ENCODE peak calls at places on chromosomes 4 and X, in four cellular contexts. One of them, this sample, is unnamed.

GRCh38 chr4:44162538-44163270 is 285.9 kb downstream of the KCTD8 start:
- DNase-seq in testis: no peak
- DNase-seq in transverse colon: no peak
- DNase-seq in left lung: no peak
- DNase-seq in this sample: no peak

GRCh38 chrX:13716455-13716854 is 18.0 kb downstream of the TRAPPC2 start:
- DNase-seq in left lung: no peak
- DNase-seq in testis: no peak
- DNase-seq in transverse colon: no peak
- DNase-seq in this sample: no peak

GRCh38 chr4:77600521-77601451 is 4.8 kb upstream of the CXCL13 start:
- DNase-seq in transverse colon: peak; percentile 18
- DNase-seq in left lung: no peak
- DNase-seq in testis: peak; percentile 52
- DNase-seq in this sample: peak; percentile 22

GRCh38 chr4:110091426-110091825 is 107.0 kb downstream of the ELOVL6 start:
- DNase-seq in left lung: no peak
- DNase-seq in testis: no peak
- DNase-seq in transverse colon: no peak
- DNase-seq in this sample: no peak

GRCh38 chr4:10106421-10107039 is 10.1 kb downstream of the WDR1 start:
- DNase-seq in testis: peak; percentile 86
- DNase-seq in transverse colon: peak; percentile 62
- DNase-seq in left lung: peak; percentile 76
- DNase-seq in this sample: peak; percentile 37

GRCh38 chr4:108010167-108010566 is 20.5 kb downstream of the HADH start:
- DNase-seq in left lung: no peak
- DNase-seq in testis: no peak
- DNase-seq in transverse colon: no peak
- DNase-seq in this sample: no peak

GRCh38 chrX:110964761-110965160 is 131.2 kb upstream of the PAK3 start:
- DNase-seq in left lung: peak; percentile 20
- DNase-seq in transverse colon: no peak
- DNase-seq in testis: no peak
- DNase-seq in this sample: no peak

GRCh38 chr4:183200453-183200852 is 101.4 kb downstream of the WWC2 start:
- DNase-seq in left lung: peak; percentile 85
- DNase-seq in testis: peak; percentile 86
- DNase-seq in transverse colon: peak; percentile 14
- DNase-seq in this sample: peak; percentile 93

GRCh38 chrX:119067023-119067739 is 5.6 kb upstream of the CT47C1 start:
- DNase-seq in testis: peak; percentile 67
- DNase-seq in left lung: no peak
- DNase-seq in transverse colon: peak; percentile 52
- DNase-seq in this sample: peak; percentile 66

GRCh38 chr4:128782076-128782715 is 27.3 kb upstream of the JADE1 start:
- DNase-seq in left lung: no peak
- DNase-seq in testis: no peak
- DNase-seq in transverse colon: peak; percentile 50
- DNase-seq in this sample: peak; percentile 33

GRCh38 chr4:86816463-86817107 is 32.6 kb downstream of the SLC10A6 start:
- DNase-seq in transverse colon: no peak
- DNase-seq in testis: peak; percentile 34
- DNase-seq in left lung: no peak
- DNase-seq in this sample: no peak

GRCh38 chrX:18962329-18962728 is 21.6 kb downstream of the PHKA2 start:
- DNase-seq in left lung: no peak
- DNase-seq in testis: no peak
- DNase-seq in transverse colon: no peak
- DNase-seq in this sample: no peak

GRCh38 chrX:15856580-15856979 is 2.0 kb upstream of the AP1S2 start:
- DNase-seq in left lung: no peak
- DNase-seq in transverse colon: no peak
- DNase-seq in testis: no peak
- DNase-seq in this sample: no peak

GRCh38 chr4:39446483-39446841 is 12.3 kb downstream of the RPL9 start:
- DNase-seq in testis: no peak
- DNase-seq in transverse colon: no peak
- DNase-seq in left lung: no peak
- DNase-seq in this sample: no peak

GRCh38 chr4:101660607-101661006 is 129.9 kb upstream of the BANK1 start:
- DNase-seq in left lung: no peak
- DNase-seq in testis: no peak
- DNase-seq in transverse colon: no peak
- DNase-seq in this sample: no peak

GRCh38 chrX:63784902-63785692 is at the start of gene ARHGEF9:
- DNase-seq in testis: peak; percentile 18
- DNase-seq in left lung: no peak
- DNase-seq in transverse colon: peak; percentile 16
- DNase-seq in this sample: peak; percentile 29

GRCh38 chrX:95318882-95319281 is 1365.8 kb upstream of the DIAPH2 start:
- DNase-seq in transverse colon: no peak
- DNase-seq in testis: no peak
- DNase-seq in left lung: no peak
- DNase-seq in this sample: no peak

GRCh38 chrX:123731258-123731986 is 1.4 kb downstream of the THOC2 start:
- DNase-seq in transverse colon: no peak
- DNase-seq in left lung: no peak
- DNase-seq in testis: peak; percentile 39
- DNase-seq in this sample: peak; percentile 64

GRCh38 chr4:101346562-101347266 is 612 bp downstream of the PPP3CA start:
- DNase-seq in transverse colon: peak; percentile 63
- DNase-seq in left lung: peak; percentile 90
- DNase-seq in testis: peak; percentile 65
- DNase-seq in this sample: peak; percentile 71

GRCh38 chrX:22542641-22543040 is 269.9 kb downstream of the CBLL2 start:
- DNase-seq in transverse colon: no peak
- DNase-seq in testis: no peak
- DNase-seq in left lung: no peak
- DNase-seq in this sample: no peak

GRCh38 chr4:23774932-23775331 is 114.9 kb downstream of the PPARGC1A start:
- DNase-seq in transverse colon: no peak
- DNase-seq in testis: no peak
- DNase-seq in left lung: no peak
- DNase-seq in this sample: no peak
- H3K4me1 ChIP-seq in transverse colon: no peaks in the 10 kb centered on the region
- H3K4me1 ChIP-seq in testis: no peaks in the 10 kb centered on the region
- H3K4me1 ChIP-seq in left lung: no peaks in the 10 kb centered on the region
- H3K4me1 ChIP-seq in this sample: peaks cover 5% of the 10 kb centered on the region

GRCh38 chr4:56799824-56800756 is 21.4 kb downstream of the SPINK2 start:
- DNase-seq in testis: peak; percentile 94
- DNase-seq in left lung: peak; percentile 88
- DNase-seq in transverse colon: peak; percentile 90
- DNase-seq in this sample: peak; percentile 90
- TF ChIP-seq CTCF in testis: peak; percentile 76
- TF ChIP-seq CTCF in left lung: peak; percentile 69
- TF ChIP-seq CTCF in transverse colon: peak; percentile 93
- TF ChIP-seq CTCF in this sample: peak; percentile 98

GRCh38 chr4:2930821-2931764 is 32.1 kb downstream of the NOP14 start:
- DNase-seq in left lung: peak; percentile 92
- DNase-seq in testis: no peak
- DNase-seq in transverse colon: peak; percentile 45
- DNase-seq in this sample: peak; percentile 93

GRCh38 chr4:2933566-2934076 is 29.6 kb downstream of the NOP14 start:
- DNase-seq in transverse colon: no peak
- DNase-seq in left lung: no peak
- DNase-seq in testis: no peak
- DNase-seq in this sample: no peak

GRCh38 chr4:2931765-2932560 is 31.2 kb downstream of the NOP14 start:
- DNase-seq in transverse colon: peak; percentile 61
- DNase-seq in left lung: peak; percentile 94
- DNase-seq in testis: no peak
- DNase-seq in this sample: peak; percentile 37

GRCh38 chr4:2932951-2933565 is 30.1 kb downstream of the NOP14 start:
- DNase-seq in left lung: no peak
- DNase-seq in transverse colon: no peak
- DNase-seq in testis: no peak
- DNase-seq in this sample: no peak

GRCh38 chr4:2932561-2932950 is 30.6 kb downstream of the NOP14 start:
- DNase-seq in left lung: peak; percentile 57
- DNase-seq in testis: no peak
- DNase-seq in transverse colon: no peak
- DNase-seq in this sample: no peak
- H3K4me1 ChIP-seq in left lung: peaks cover 79% of the 10 kb centered on the region
- H3K4me1 ChIP-seq in testis: peaks cover 12% of the 10 kb centered on the region
- H3K4me1 ChIP-seq in transverse colon: peaks cover 11% of the 10 kb centered on the region
- H3K4me1 ChIP-seq in this sample: peaks cover 57% of the 10 kb centered on the region

GRCh38 chrX:152913354-152913753 is 15.5 kb downstream of the ZNF185 start:
- DNase-seq in left lung: no peak
- DNase-seq in testis: no peak
- DNase-seq in transverse colon: no peak
- DNase-seq in this sample: no peak
- TF ChIP-seq CTCF in left lung: no peak
- TF ChIP-seq CTCF in testis: no peak
- TF ChIP-seq CTCF in transverse colon: no peak
- TF ChIP-seq CTCF in this sample: no peak

GRCh38 chr4:118783887-118784286 is 52.0 kb downstream of the SEC24D start:
- DNase-seq in testis: no peak
- DNase-seq in left lung: no peak
- DNase-seq in transverse colon: no peak
- DNase-seq in this sample: no peak

GRCh38 chr4:118790544-118790943 is 45.4 kb downstream of the SEC24D start:
- DNase-seq in testis: no peak
- DNase-seq in left lung: no peak
- DNase-seq in transverse colon: no peak
- DNase-seq in this sample: no peak

DNA sequence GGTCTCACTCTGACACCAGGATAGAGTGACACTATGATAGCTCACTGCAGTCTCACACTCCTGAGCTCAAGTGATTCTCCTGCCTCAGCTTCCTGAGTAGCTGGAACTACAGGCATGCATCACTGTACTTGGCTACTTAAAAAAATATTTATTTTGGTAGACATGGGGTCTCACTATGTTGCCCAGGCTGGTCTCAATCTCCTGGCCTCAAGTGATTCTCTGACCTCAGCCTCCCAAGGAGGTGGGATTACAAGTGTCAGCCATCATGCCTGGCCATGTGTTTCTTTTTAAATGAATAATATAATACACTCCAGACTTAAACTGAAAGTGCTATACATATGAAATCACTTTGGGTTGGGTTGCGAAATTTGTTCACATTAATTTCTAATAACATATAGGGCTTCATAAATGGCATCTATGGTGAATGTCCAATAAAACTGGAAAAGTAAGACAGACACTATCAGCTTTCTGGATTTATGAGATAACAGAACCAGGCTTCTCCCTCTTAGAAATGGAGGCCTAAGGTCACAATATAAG is 48.0 kb downstream of the SEC24D start:
- DNase-seq in transverse colon: no peak
- DNase-seq in testis: no peak
- DNase-seq in left lung: no peak
- DNase-seq in this sample: no peak
- H3K4me1 ChIP-seq in transverse colon: peaks cover 9% of the 10 kb centered on the region
- H3K4me1 ChIP-seq in testis: peaks cover 22% of the 10 kb centered on the region
- H3K4me1 ChIP-seq in left lung: no peaks in the 10 kb centered on the region
- H3K4me1 ChIP-seq in this sample: peaks cover 3% of the 10 kb centered on the region

This sample was measured in thyroid gland.